ENCODE peak calls at places on chromosomes 5 and 9, in seven cellular contexts. M is stimulated activated CD4-positive, alpha-beta T cell treated with anti-CD3 and anti-CD28 coated beads, Interleukin-15, amount 100 ng/mL, for 24 hours; L is choroid plexus epithelial cell; B is NCI-H1092 treated with DMSO at 0.1 percent for 48 hours; H is germinal center; A is fibroblast of pulmonary artery; C is GM04504. D is an unnamed sample.
A peak's percentile ranks its signal among the peaks of the same experiment; 100 is the strongest.

GRCh38 chr5:122501087-122501435 is 189.0 kb downstream of the SNCAIP start:
- DNase-seq in M (no peak), L (peak; percentile 40), B (no peak), H (no peak), A (peak; percentile 36), C (no peak), D (no peak)

GRCh38 chr9:83477571-83477970 is 60.6 kb downstream of the FRMD3 start:
- DNase-seq in M (no peak), L (peak; percentile 10), B (no peak), H (no peak), A (no peak), C (no peak), D (no peak)

GRCh38 chr9:36728651-36729520 is 156.2 kb downstream of the MELK start:
- DNase-seq in M (peak; percentile 83), L (peak; percentile 89), B (peak; percentile 81), H (peak; percentile 69), A (peak; percentile 86), C (no peak), D (peak; percentile 67)

GRCh38 chr5:143231973-143232812 is 171.3 kb downstream of the NR3C1 start:
- DNase-seq in M (no peak), L (no peak), B (no peak), H (no peak), A (no peak), C (no peak), D (no peak)

GRCh38 chr9:5043381-5043780 is 58.3 kb downstream of the JAK2 start:
- DNase-seq in M (no peak), L (peak; percentile 14), B (no peak), H (no peak), A (peak; percentile 14), C (no peak), D (no peak)

GRCh38 chr9:123710299-123710698 is 219.6 kb downstream of the DENND1A start:
- DNase-seq in M (no peak), L (peak; percentile 89), B (no peak), H (no peak), A (peak; percentile 87), C (peak; percentile 35), D (no peak)

GRCh38 chr9:306907-307306 is 92.2 kb downstream of the DOCK8 start:
- DNase-seq in M (peak; percentile 41), L (no peak), B (no peak), H (no peak), A (no peak), C (no peak), D (no peak)

GRCh38 chr5:150066901-150067396 is 19.4 kb downstream of the CSF1R start:
- DNase-seq in M (no peak), L (peak; percentile 71), B (no peak), H (no peak), A (peak; percentile 65), C (peak; percentile 35), D (peak; percentile 28)

GRCh38 chr5:76735762-76736545 is 20.0 kb downstream of the F2R start:
- DNase-seq in M (no peak), L (no peak), B (no peak), H (no peak), A (no peak), C (no peak), D (no peak)

GRCh38 chr9:36382484-36382883 is 17.6 kb downstream of the RNF38 start:
- DNase-seq in M (no peak), L (peak; percentile 13), B (no peak), H (no peak), A (no peak), C (no peak), D (no peak)

GRCh38 chr5:44002381-44002901 is 386.8 kb downstream of the FGF10 start:
- DNase-seq in M (no peak), L (no peak), B (no peak), H (no peak), A (no peak), C (no peak), D (peak; percentile 50)

GRCh38 chr5:15902050-15902449 is 277.5 kb downstream of the MARCHF11 start:
- DNase-seq in M (no peak), L (no peak), B (no peak), H (no peak), A (no peak), C (no peak), D (no peak)

GRCh38 chr9:133777871-133778270 is 39.7 kb upstream of the SARDH start:
- DNase-seq in M (no peak), L (no peak), B (no peak), H (no peak), A (no peak), C (no peak), D (peak; percentile 23)